ENCODE peak calls at places on chromosomes 3 and 15, in nine cellular contexts. T is HL-60, W is left ventricle myocardium inferior, M is HFFc6, H is endothelial cell, S is tibial artery, X is esophagus squamous epithelium, I is upper lobe of right lung, Q is HFF-Myc. D is an unnamed sample.

GRCh38 chr3:133979553-133979952 is 50.2 kb downstream of the SLCO2A1 start:
- DNase-seq in I (no peak), X (no peak), T (no peak), S (no peak), M (no peak), Q (no peak), H (no peak), W (no peak), D (no peak)

GRCh38 chr15:68278345-68279217 is 1.0 kb downstream of the FEM1B start:
- DNase-seq in T (no peak), S (no peak), W (no peak), X (no peak), Q (no peak), M (no peak), I (no peak), H (no peak), D (no peak)

GRCh38 chr3:190130700-190131099 is 10.0 kb upstream of the P3H2 start:
- DNase-seq in W (no peak), I (no peak), T (no peak), Q (no peak), X (no peak), H (no peak), M (no peak), S (no peak), D (no peak)

GRCh38 chr3:8767667-8768363 is 1.6 kb downstream of the OXTR start:
- DNase-seq in M (no peak), T (no peak), H (peak), S (no peak), W (no peak), X (no peak), Q (no peak), I (no peak), D (peak)

GRCh38 chr3:13484861-13485590 is 4.9 kb downstream of the HDAC11 start:
- DNase-seq in M (peak), W (peak), I (peak), Q (no peak), T (no peak), X (no peak), S (no peak), H (no peak), D (peak)

GRCh38 chr15:87730706-87731105 is 525.8 kb downstream of the NTRK3 start:
- DNase-seq in X (no peak), S (no peak), T (no peak), M (no peak), W (no peak), I (no peak), Q (no peak), H (no peak), D (no peak)

GRCh38 chr3:23489338-23490158 is 286.4 kb downstream of the UBE2E2 start:
- DNase-seq in W (no peak), T (no peak), I (no peak), X (no peak), S (no peak), Q (no peak), M (peak), H (no peak), D (no peak)

GRCh38 chr3:127763337-127763736 is 59.0 kb downstream of the MGLL start:
- DNase-seq in W (no peak), H (no peak), S (no peak), Q (no peak), X (no peak), I (no peak), M (no peak), T (no peak), D (no peak)

GRCh38 chr3:189272500-189273119 is 100.8 kb downstream of the TPRG1 start:
- DNase-seq in T (no peak), Q (no peak), W (no peak), H (peak), S (no peak), I (no peak), M (no peak), X (no peak), D (peak)

GRCh38 chr3:1734494-1735122 is 364.1 kb upstream of the CNTN4 start:
- DNase-seq in T (no peak), X (no peak), W (no peak), I (no peak), M (no peak), Q (no peak), H (no peak), S (no peak), D (no peak)

GRCh38 chr3:185651971-185652370 is 65.9 kb downstream of the SENP2 start:
- DNase-seq in I (no peak), W (no peak), H (no peak), S (no peak), X (no peak), M (no peak), T (no peak), Q (no peak), D (no peak)

GRCh38 chr15:29568840-29569532 is 253.3 kb downstream of the TJP1 start:
- DNase-seq in H (peak), W (no peak), X (no peak), S (no peak), Q (no peak), M (no peak), T (no peak), I (no peak), D (peak)

GRCh38 chr3:23170306-23170705 is 32.8 kb upstream of the UBE2E2 start:
- DNase-seq in X (no peak), W (no peak), S (no peak), Q (no peak), M (no peak), I (no peak), T (no peak), H (no peak), D (no peak)

GRCh38 chr15:100759698-100760356 is 119.8 kb upstream of the ALDH1A3 start:
- DNase-seq in S (no peak), Q (peak), I (no peak), T (no peak), M (peak), H (no peak), X (no peak), W (no peak), D (no peak)

GRCh38 chr3:194893121-194893979 is 207.7 kb downstream of the FAM43A start:
- DNase-seq in H (no peak), X (no peak), Q (no peak), T (no peak), W (no peak), S (no peak), M (no peak), I (no peak), D (no peak)

GRCh38 chr15:36808401-36809160 is 229.2 kb downstream of the CDIN1 start:
- DNase-seq in I (no peak), W (no peak), Q (no peak), X (no peak), S (no peak), H (no peak), M (no peak), T (no peak), D (no peak)

GRCh38 chr15:52154896-52155865 is 36.0 kb downstream of the GNB5 start:
- DNase-seq in S (no peak), I (no peak), M (no peak), X (no peak), T (no peak), W (no peak), Q (no peak), H (no peak), D (no peak)

GRCh38 chr3:156641261-156641975 is 33.0 kb upstream of the TIPARP start:
- DNase-seq in S (no peak), Q (no peak), T (no peak), H (no peak), X (no peak), M (no peak), W (no peak), I (no peak), D (no peak)

GRCh38 chr3:185175370-185175987 is 22.6 kb upstream of the C3orf70 start:
- DNase-seq in T (peak), X (no peak), S (no peak), H (peak), M (no peak), Q (no peak), I (no peak), W (peak), D (peak)

GRCh38 chr3:125087768-125088391 is 32.1 kb upstream of the HEG1 start:
- DNase-seq in S (no peak), I (no peak), T (no peak), H (no peak), W (no peak), M (peak), X (no peak), Q (no peak), D (no peak)

GRCh38 chr3:167731393-167731792 is 3.3 kb downstream of the PDCD10 start:
- DNase-seq in Q (no peak), M (no peak), H (no peak), I (no peak), W (no peak), S (no peak), X (no peak), T (no peak), D (no peak)

GRCh38 chr3:64792458-64792857 is 104.7 kb upstream of the ADAMTS9 start:
- DNase-seq in T (no peak), X (no peak), Q (no peak), H (no peak), M (no peak), I (no peak), W (no peak), S (no peak), D (no peak)

GRCh38 chr3:152365126-152365525 is 96.4 kb downstream of the MBNL1 start:
- DNase-seq in W (no peak), X (no peak), T (no peak), Q (no peak), H (no peak), S (no peak), I (no peak), M (no peak), D (no peak)

GRCh38 chr3:60580826-60581225 is 670.4 kb downstream of the FHIT start:
- DNase-seq in X (no peak), Q (no peak), S (no peak), T (no peak), M (no peak), H (no peak), W (no peak), I (no peak), D (no peak)

GRCh38 chr3:60579734-60580133 is 671.5 kb downstream of the FHIT start:
- DNase-seq in W (no peak), S (no peak), X (no peak), H (no peak), M (peak), I (no peak), Q (peak), T (no peak), D (no peak)

GRCh38 chr3:60584250-60584649 is 667.0 kb downstream of the FHIT start:
- DNase-seq in S (no peak), I (no peak), H (no peak), X (no peak), T (no peak), M (peak), W (no peak), Q (no peak), D (no peak)

GRCh38 chr3:60578936-60579335 is 672.3 kb downstream of the FHIT start:
- DNase-seq in T (no peak), X (no peak), I (no peak), Q (no peak), W (no peak), H (no peak), S (no peak), M (no peak), D (no peak)

GRCh38 chr3:60582285-60582684 is 669.0 kb downstream of the FHIT start:
- DNase-seq in W (no peak), I (no peak), T (no peak), Q (no peak), X (no peak), H (peak), M (peak), S (no peak), D (no peak)
- TF ChIP-seq CTCF in W (peak), I (peak), T (no peak), Q (no peak), X (peak), H (peak), M (peak), S (peak), D (no peak)

DNA sequence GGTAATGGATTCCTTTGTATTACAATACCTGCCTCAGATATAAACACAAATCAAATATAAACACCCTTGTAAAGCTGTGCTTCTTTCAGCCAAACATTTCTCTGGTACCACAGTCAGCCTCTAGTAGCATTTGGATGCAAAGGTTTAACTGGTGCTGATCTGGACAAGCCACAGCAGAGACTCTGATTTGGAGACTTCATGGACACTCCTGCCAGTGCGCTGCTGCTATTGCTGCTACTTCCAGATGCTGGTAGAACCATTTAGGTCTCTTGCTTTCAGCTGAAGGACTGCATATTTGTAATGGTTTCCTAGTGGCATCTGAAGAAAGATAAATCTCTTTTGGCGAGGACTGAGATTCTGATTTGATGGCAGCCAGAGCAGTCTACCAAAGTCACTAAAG is 36.9 kb downstream of the NCK1 start:
- DNase-seq in W (no peak), I (no peak), M (no peak), Q (no peak), H (no peak), T (no peak), X (no peak), S (no peak), D (no peak)
- TF ChIP-seq CTCF in W (no peak), I (no peak), M (no peak), Q (no peak), H (no peak), T (no peak), X (no peak), S (no peak), D (no peak)

GRCh38 chr3:66376568-66376967 is 124.3 kb downstream of the LRIG1 start:
- DNase-seq in Q (peak), X (no peak), T (no peak), W (no peak), M (peak), S (peak), I (no peak), H (no peak), D (peak)

GRCh38 chr3:66367979-66368378 is 132.8 kb downstream of the LRIG1 start:
- DNase-seq in X (no peak), W (no peak), I (no peak), S (no peak), T (no peak), H (no peak), M (no peak), Q (no peak), D (no peak)

GRCh38 chr3:66371432-66371831 is 129.4 kb downstream of the LRIG1 start:
- DNase-seq in T (no peak), H (no peak), X (no peak), Q (no peak), I (no peak), W (no peak), S (no peak), M (no peak), D (no peak)

GRCh38 chr3:66370179-66370578 is 130.6 kb downstream of the LRIG1 start:
- DNase-seq in M (no peak), S (no peak), I (no peak), X (no peak), W (peak), H (no peak), Q (no peak), T (no peak), D (no peak)

GRCh38 chr3:66372681-66373350 is 128.0 kb downstream of the LRIG1 start:
- DNase-seq in H (peak), I (no peak), Q (no peak), M (no peak), T (no peak), S (no peak), W (peak), X (no peak), D (no peak)
- TF ChIP-seq CTCF in H (no peak), I (peak), Q (peak), M (peak), T (no peak), S (no peak), W (peak), X (no peak), D (no peak)

GRCh38 chr3:182364723-182365650 is 428.3 kb upstream of the ATP11B start:
- DNase-seq in M (no peak), S (no peak), W (no peak), H (no peak), T (no peak), X (no peak), I (no peak), Q (no peak), D (peak)
- TF ChIP-seq CTCF in M (no peak), S (no peak), W (no peak), H (no peak), T (no peak), X (peak), I (no peak), Q (no peak), D (no peak)

GRCh38 chr15:38864827-38865604 is 300.4 kb upstream of the RASGRP1 start:
- DNase-seq in H (no peak), T (no peak), S (peak), Q (no peak), W (peak), X (no peak), M (peak), I (no peak), D (no peak)

GRCh38 chr15:38861108-38861507 is 296.5 kb upstream of the RASGRP1 start:
- DNase-seq in X (no peak), S (no peak), I (no peak), H (no peak), W (no peak), Q (no peak), M (no peak), T (no peak), D (no peak)

GRCh38 chr15:38862104-38862503 is 297.5 kb upstream of the RASGRP1 start:
- DNase-seq in X (no peak), I (no peak), T (no peak), S (no peak), H (no peak), M (no peak), W (no peak), Q (no peak), D (no peak)

GRCh38 chr15:38863381-38863780 is 298.8 kb upstream of the RASGRP1 start:
- DNase-seq in W (no peak), M (no peak), Q (no peak), X (no peak), T (no peak), H (no peak), S (no peak), I (no peak), D (no peak)

GRCh38 chr15:38864122-38864521 is 299.5 kb upstream of the RASGRP1 start:
- DNase-seq in S (no peak), X (no peak), I (no peak), T (no peak), H (no peak), Q (no peak), W (no peak), M (no peak), D (no peak)
- TF ChIP-seq CTCF in S (no peak), X (no peak), I (no peak), T (no peak), H (no peak), Q (peak), W (no peak), M (peak), D (no peak)

GRCh38 chr15:61112231-61112630 is 116.9 kb downstream of the RORA start:
- DNase-seq in T (no peak), H (peak), M (no peak), S (no peak), X (no peak), W (no peak), I (no peak), Q (no peak), D (no peak)
- TF ChIP-seq CTCF in T (no peak), H (peak), M (no peak), S (no peak), X (no peak), W (peak), I (no peak), Q (no peak), D (no peak)

GRCh38 chr3:14899993-14900618 is 47.3 kb upstream of the NR2C2 start:
- DNase-seq in H (no peak), X (no peak), S (no peak), M (no peak), I (no peak), T (no peak), W (no peak), Q (no peak), D (peak)
- TF ChIP-seq CTCF in H (no peak), X (no peak), S (no peak), M (no peak), I (no peak), T (no peak), W (no peak), Q (no peak), D (no peak)

GRCh38 chr3:33803894-33804526 is 5.6 kb downstream of the PDCD6IP start:
- DNase-seq in M (no peak), S (no peak), H (no peak), W (no peak), T (no peak), X (no peak), Q (no peak), I (no peak), D (no peak)
- TF ChIP-seq CTCF in M (no peak), S (no peak), H (no peak), W (no peak), T (no peak), X (no peak), Q (no peak), I (no peak), D (no peak)

GRCh38 chr3:148962513-148962912 is 28.8 kb upstream of the GYG1 start:
- DNase-seq in I (no peak), T (peak), X (no peak), S (peak), H (peak), Q (peak), M (peak), W (no peak), D (peak)
- TF ChIP-seq CTCF in I (no peak), T (no peak), X (peak), S (no peak), H (no peak), Q (no peak), M (peak), W (no peak), D (no peak)

D was measured in Calu3.